ENCODE peak calls at places on chromosomes 3 and 15, in five cellular contexts. F is transverse colon; M is NCI-H2029 treated with DMSO at 0.1 percent for 48 hours; P is activated effector memory CD4-positive, alpha-beta T cell treated with anti-CD3 and anti-CD28 coated beads, Interleukin-2, amount 50 U/mL, for 16 hours; C is iris pigment epithelial cell. X is an unnamed sample.

GRCh38 chr15:52857937-52858336 is 67.8 kb upstream of the ONECUT1 start:
- DNase-seq in F (no peak), M (no peak), P (no peak), C (peak), X (no peak)

GRCh38 chr3:16151109-16151508 is 23.4 kb upstream of the GALNT15 start:
- DNase-seq in F (peak), M (no peak), P (no peak), C (peak), X (peak)

GRCh38 chr15:77266708-77267387 is 153.1 kb downstream of the PEAK1 start:
- DNase-seq in F (no peak), M (no peak), P (no peak), C (peak), X (no peak)

GRCh38 chr3:4824948-4825325 is 154.3 kb upstream of the BHLHE40 start:
- DNase-seq in F (no peak), M (no peak), P (no peak), C (peak), X (no peak)

GRCh38 chr15:89632563-89633430 is 22.5 kb downstream of the KIF7 start:
- DNase-seq in F (no peak), M (no peak), P (peak), C (no peak), X (no peak)

GRCh38 chr3:52253314-52254260 is 8.0 kb downstream of the PPM1M start:
- DNase-seq in F (peak), M (no peak), P (peak), C (no peak), X (no peak)

GRCh38 chr15:97684249-97684648 is 276.3 kb upstream of the ARRDC4 start:
- DNase-seq in F (no peak), M (peak), P (no peak), C (no peak), X (no peak)

GRCh38 chr3:141402476-141403171 is 34.3 kb downstream of the ZBTB38 start:
- DNase-seq in F (peak), M (no peak), P (peak), C (peak), X (peak)

X was measured in tibial nerve.